ENCODE peak calls at places on chromosome 12, in nine cellular contexts. Q is endothelial cell of umbilical vein, R is transverse colon, S is spleen, D is HCT116, G is sigmoid colon, Y is breast epithelium, O is HepG2, N is H1. P is an unnamed sample.

GRCh38 chr12:123488539-123489230 is 30.7 kb downstream of the SNRNP35 start:
- DNase-seq in S (no peak), G (no peak), N (no peak), R (no peak), D (no peak), O (no peak), Q (no peak), Y (no peak), P (no peak)

GRCh38 chr12:120544691-120545090 is 10.5 kb downstream of the RNF10 start:
- DNase-seq in D (no peak), R (no peak), S (no peak), Q (no peak), O (no peak), Y (no peak), N (no peak), G (no peak), P (no peak)

GRCh38 chr12:113065126-113066007 is 8.8 kb downstream of the DTX1 start:
- DNase-seq in Y (no peak), Q (no peak), G (no peak), S (peak; percentile 83), O (no peak), R (no peak), N (no peak), D (no peak), P (no peak)

GRCh38 chr12:24561411-24561871 is 387.5 kb downstream of the BCAT1 start:
- DNase-seq in O (no peak), D (no peak), G (peak; percentile 64), N (no peak), Y (no peak), S (no peak), R (peak; percentile 10), Q (no peak), P (no peak)

GRCh38 chr12:123445388-123446344 is 9.2 kb upstream of the RILPL2 start:
- DNase-seq in D (no peak), Q (peak; percentile 94), G (no peak), Y (no peak), N (no peak), S (no peak), O (no peak), R (no peak), P (no peak)

GRCh38 chr12:10205251-10205807 is 7.3 kb upstream of the GABARAPL1 start:
- DNase-seq in R (no peak), Q (no peak), S (no peak), G (no peak), N (no peak), Y (no peak), O (no peak), D (no peak), P (no peak)

GRCh38 chr12:6461401-6462233 is 8.9 kb downstream of the VAMP1 start:
- DNase-seq in S (peak; percentile 96), N (no peak), O (no peak), R (peak; percentile 80), D (no peak), Q (no peak), Y (peak; percentile 59), G (peak; percentile 79), P (no peak)

GRCh38 chr12:91877022-91877421 is 268.6 kb downstream of the BTG1 start:
- DNase-seq in R (peak; percentile 64), S (peak; percentile 88), G (peak; percentile 67), N (no peak), D (no peak), Y (peak; percentile 41), Q (peak; percentile 87), O (no peak), P (no peak)

GRCh38 chr12:50006754-50007442 is 18.4 kb downstream of the RACGAP1 start:
- DNase-seq in D (no peak), N (no peak), S (no peak), O (no peak), Q (no peak), R (no peak), Y (no peak), G (no peak), P (no peak)

GRCh38 chr12:76085159-76085868 is 829 bp upstream of the NAP1L1 start:
- DNase-seq in Y (no peak), O (no peak), S (no peak), N (no peak), Q (peak; percentile 67), R (no peak), D (no peak), G (no peak), P (no peak)

GRCh38 chr12:132841151-132841550 is 12.5 kb upstream of the GOLGA3 start:
- DNase-seq in O (no peak), Y (no peak), S (no peak), Q (no peak), D (no peak), G (no peak), R (no peak), N (no peak), P (no peak)

GRCh38 chr12:106918746-106919145 is 37.0 kb upstream of the TMEM263 start:
- DNase-seq in R (no peak), O (peak; percentile 30), Y (no peak), S (no peak), D (peak; percentile 6), G (no peak), Q (peak; percentile 60), N (peak; percentile 25), P (no peak)

GRCh38 chr12:575129-575502 is 88.1 kb downstream of the NINJ2 start:
- DNase-seq in R (no peak), G (peak; percentile 59), Q (no peak), N (no peak), Y (no peak), D (no peak), O (no peak), S (no peak), P (no peak)

GRCh38 chr12:109868182-109869051 is 11.9 kb downstream of the GLTP start:
- DNase-seq in N (no peak), D (no peak), Q (no peak), Y (no peak), S (no peak), G (no peak), R (no peak), O (no peak), P (no peak)

GRCh38 chr12:86917121-86917520 is 660.9 kb upstream of the MGAT4C start:
- DNase-seq in N (peak; percentile 9), Y (no peak), Q (no peak), O (no peak), S (no peak), D (no peak), R (no peak), G (no peak), P (no peak)

GRCh38 chr12:99367181-99367580 is 280.4 kb upstream of the GARIN6 start:
- DNase-seq in Q (no peak), D (no peak), O (no peak), S (no peak), G (no peak), R (no peak), N (no peak), Y (no peak), P (no peak)

GRCh38 chr12:52900166-52900895 is 4.5 kb downstream of the KRT8 start:
- DNase-seq in O (no peak), Q (no peak), D (no peak), R (peak; percentile 52), S (no peak), G (no peak), N (no peak), Y (no peak), P (no peak)

GRCh38 chr12:52903855-52904508 is 894 bp downstream of the KRT8 start:
- DNase-seq in R (no peak), N (no peak), S (no peak), D (no peak), Q (peak; percentile 68), Y (peak; percentile 50), G (no peak), O (peak; percentile 87), P (no peak)

GRCh38 chr12:52903285-52903854 is 1.5 kb downstream of the KRT8 start:
- DNase-seq in Y (peak; percentile 67), S (peak; percentile 82), Q (peak; percentile 75), D (no peak), G (peak; percentile 90), N (peak; percentile 61), O (peak; percentile 69), R (peak; percentile 83), P (no peak)

GRCh38 chr12:52900896-52901714 is 3.8 kb downstream of the KRT8 start:
- DNase-seq in S (no peak), Q (no peak), R (no peak), N (no peak), D (no peak), G (no peak), Y (no peak), O (peak; percentile 34), P (no peak)

GRCh38 chr12:52901715-52902541 is 2.9 kb downstream of the KRT8 start:
- DNase-seq in G (no peak), R (peak; percentile 52), O (no peak), D (no peak), Y (no peak), S (no peak), Q (no peak), N (no peak), P (no peak)
- TF ChIP-seq POLR2AphosphoS5 in G (no peak), R (peak; percentile 79), O (no peak), D (peak; percentile 9), Y (no peak), S (no peak), Q (no peak), N (no peak), P (no peak)

GRCh38 chr12:54984602-54985376 is at the start of gene TESPA1:
- DNase-seq in Y (peak; percentile 21), O (no peak), R (peak; percentile 71), G (peak; percentile 79), S (peak; percentile 95), N (no peak), D (no peak), Q (no peak), P (no peak)
- TF ChIP-seq POLR2A in Y (no peak), O (no peak), R (peak; percentile 55), G (no peak), S (no peak), N (no peak), D (no peak), Q (no peak), P (no peak)

GRCh38 chr12:78086553-78087362 is 256.1 kb downstream of the NAV3 start:
- DNase-seq in Q (peak; percentile 24), O (no peak), N (no peak), Y (no peak), S (no peak), R (no peak), D (no peak), G (no peak), P (no peak)
- TF ChIP-seq CTCF in Q (peak; percentile 12), O (no peak), N (no peak), Y (no peak), S (no peak), R (no peak), D (peak; percentile 10), G (no peak), P (no peak)

DNA sequence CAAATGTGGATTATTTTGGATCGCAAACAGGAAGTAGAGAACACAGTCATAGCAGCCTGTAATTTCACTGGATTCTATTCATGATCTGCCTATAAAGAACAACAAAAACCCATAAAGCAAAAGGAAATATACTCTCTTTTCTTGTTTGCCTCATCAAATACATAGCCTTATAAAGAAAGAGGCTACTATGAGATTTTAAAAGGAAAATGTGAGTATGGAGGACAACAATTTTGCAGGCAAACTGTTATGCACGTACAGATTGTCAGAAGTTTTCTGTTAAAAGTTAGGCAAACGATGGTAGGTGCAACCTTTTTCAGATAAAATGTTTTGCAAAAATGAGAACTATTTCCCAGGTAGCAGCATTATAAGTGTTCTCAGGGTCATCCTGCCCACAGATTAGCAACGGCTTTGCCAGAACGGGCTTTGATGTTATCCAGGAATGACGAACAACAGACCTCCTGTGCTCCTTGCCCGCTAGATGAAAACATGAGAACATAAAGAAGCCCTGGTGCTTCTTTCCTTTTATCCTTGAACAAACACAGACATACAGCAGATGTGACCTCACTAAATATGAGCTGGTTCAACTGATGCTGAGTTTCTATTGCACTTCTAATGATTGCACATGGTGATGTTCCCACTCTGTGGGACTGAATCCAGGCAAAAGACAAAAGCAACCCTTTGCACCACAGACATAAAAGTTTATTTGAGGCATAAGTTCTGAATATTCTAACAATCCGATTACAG is 88.1 kb downstream of the ITPR2 start:
- DNase-seq in R (no peak), G (peak; percentile 69), S (no peak), N (no peak), D (no peak), Y (no peak), Q (no peak), O (peak; percentile 100), P (no peak)
- TF ChIP-seq POLR2AphosphoS5 in R (peak; percentile 41), G (peak; percentile 94), S (no peak), N (no peak), D (no peak), Y (no peak), Q (no peak), O (no peak), P (no peak)